ENCODE peak calls at places on chromosomes 1 and 21, in ten cellular contexts. One of them, this sample, is unnamed.

GRCh38 chr1:51325878-51326755 is 4.2 kb downstream of the TTC39A start:
- DNase-seq in PC-3: no peak
- DNase-seq in upper lobe of left lung: no peak
- DNase-seq in activated T-helper 9 cell treated with anti-CD3 and anti-CD28 coated beads, Interleukin-2, amount 50 U/mL, for 16 hours: no peak
- DNase-seq in choroid plexus epithelial cell: no peak
- DNase-seq in NCI-H1436: no peak
- DNase-seq in NAMALWA: no peak
- DNase-seq in NCI-H187: no peak
- DNase-seq in T follicular helper cell: no peak
- DNase-seq in neural crest cell: no peak
- DNase-seq in this sample: no peak

GRCh38 chr1:40783001-40783905 is at the start of gene KCNQ4:
- DNase-seq in NCI-H1436: peak
- DNase-seq in activated T-helper 9 cell treated with anti-CD3 and anti-CD28 coated beads, Interleukin-2, amount 50 U/mL, for 16 hours: no peak
- DNase-seq in NAMALWA: no peak
- DNase-seq in NCI-H187: no peak
- DNase-seq in neural crest cell: peak
- DNase-seq in choroid plexus epithelial cell: no peak
- DNase-seq in PC-3: peak
- DNase-seq in T follicular helper cell: no peak
- DNase-seq in upper lobe of left lung: peak
- DNase-seq in this sample: no peak

GRCh38 chr1:20192364-20192763 is 6.0 kb upstream of the PLA2G2C start:
- DNase-seq in NAMALWA: no peak
- DNase-seq in NCI-H187: no peak
- DNase-seq in neural crest cell: no peak
- DNase-seq in NCI-H1436: no peak
- DNase-seq in PC-3: peak
- DNase-seq in activated T-helper 9 cell treated with anti-CD3 and anti-CD28 coated beads, Interleukin-2, amount 50 U/mL, for 16 hours: no peak
- DNase-seq in upper lobe of left lung: no peak
- DNase-seq in T follicular helper cell: no peak
- DNase-seq in choroid plexus epithelial cell: peak
- DNase-seq in this sample: no peak

GRCh38 chr1:37691497-37692077 is 729 bp upstream of the CDCA8 start:
- DNase-seq in T follicular helper cell: no peak
- DNase-seq in NAMALWA: peak
- DNase-seq in neural crest cell: peak
- DNase-seq in NCI-H1436: no peak
- DNase-seq in upper lobe of left lung: peak
- DNase-seq in NCI-H187: no peak
- DNase-seq in choroid plexus epithelial cell: peak
- DNase-seq in activated T-helper 9 cell treated with anti-CD3 and anti-CD28 coated beads, Interleukin-2, amount 50 U/mL, for 16 hours: peak
- DNase-seq in PC-3: peak
- DNase-seq in this sample: no peak

GRCh38 chr1:3323021-3323790 is 131.3 kb upstream of the ARHGEF16 start:
- DNase-seq in neural crest cell: no peak
- DNase-seq in NCI-H1436: no peak
- DNase-seq in T follicular helper cell: no peak
- DNase-seq in NAMALWA: no peak
- DNase-seq in NCI-H187: no peak
- DNase-seq in activated T-helper 9 cell treated with anti-CD3 and anti-CD28 coated beads, Interleukin-2, amount 50 U/mL, for 16 hours: no peak
- DNase-seq in upper lobe of left lung: peak
- DNase-seq in PC-3: no peak
- DNase-seq in choroid plexus epithelial cell: no peak
- DNase-seq in this sample: no peak

GRCh38 chr21:17387030-17387617 is 125.7 kb upstream of the CXADR start:
- DNase-seq in NAMALWA: peak
- DNase-seq in NCI-H187: peak
- DNase-seq in T follicular helper cell: peak
- DNase-seq in choroid plexus epithelial cell: peak
- DNase-seq in upper lobe of left lung: peak
- DNase-seq in PC-3: peak
- DNase-seq in activated T-helper 9 cell treated with anti-CD3 and anti-CD28 coated beads, Interleukin-2, amount 50 U/mL, for 16 hours: no peak
- DNase-seq in neural crest cell: peak
- DNase-seq in NCI-H1436: peak
- DNase-seq in this sample: peak

GRCh38 chr1:181423301-181423918 is 59.9 kb upstream of the CACNA1E start:
- DNase-seq in PC-3: peak
- DNase-seq in neural crest cell: peak
- DNase-seq in NCI-H1436: peak
- DNase-seq in NAMALWA: peak
- DNase-seq in choroid plexus epithelial cell: peak
- DNase-seq in NCI-H187: peak
- DNase-seq in activated T-helper 9 cell treated with anti-CD3 and anti-CD28 coated beads, Interleukin-2, amount 50 U/mL, for 16 hours: no peak
- DNase-seq in upper lobe of left lung: peak
- DNase-seq in T follicular helper cell: peak
- DNase-seq in this sample: peak

GRCh38 chr1:56576880-56577858 is 2.2 kb downstream of the PLPP3 start:
- DNase-seq in upper lobe of left lung: no peak
- DNase-seq in T follicular helper cell: no peak
- DNase-seq in choroid plexus epithelial cell: peak
- DNase-seq in NCI-H187: no peak
- DNase-seq in NAMALWA: peak
- DNase-seq in activated T-helper 9 cell treated with anti-CD3 and anti-CD28 coated beads, Interleukin-2, amount 50 U/mL, for 16 hours: no peak
- DNase-seq in PC-3: peak
- DNase-seq in NCI-H1436: no peak
- DNase-seq in neural crest cell: no peak
- DNase-seq in this sample: no peak

GRCh38 chr21:32844653-32845443 is 73.3 kb upstream of the PAXBP1 start:
- DNase-seq in activated T-helper 9 cell treated with anti-CD3 and anti-CD28 coated beads, Interleukin-2, amount 50 U/mL, for 16 hours: no peak
- DNase-seq in NCI-H187: no peak
- DNase-seq in NAMALWA: peak
- DNase-seq in neural crest cell: no peak
- DNase-seq in PC-3: peak
- DNase-seq in choroid plexus epithelial cell: peak
- DNase-seq in T follicular helper cell: no peak
- DNase-seq in upper lobe of left lung: no peak
- DNase-seq in NCI-H1436: no peak
- DNase-seq in this sample: no peak

GRCh38 chr1:152029144-152029936 is 7.5 kb downstream of the S100A11 start:
- DNase-seq in choroid plexus epithelial cell: peak
- DNase-seq in NCI-H187: no peak
- DNase-seq in NCI-H1436: no peak
- DNase-seq in PC-3: no peak
- DNase-seq in neural crest cell: no peak
- DNase-seq in activated T-helper 9 cell treated with anti-CD3 and anti-CD28 coated beads, Interleukin-2, amount 50 U/mL, for 16 hours: no peak
- DNase-seq in NAMALWA: no peak
- DNase-seq in upper lobe of left lung: no peak
- DNase-seq in T follicular helper cell: no peak
- DNase-seq in this sample: no peak

GRCh38 chr1:154442006-154442740 is 37.0 kb downstream of the IL6R start:
- DNase-seq in upper lobe of left lung: no peak
- DNase-seq in NCI-H1436: no peak
- DNase-seq in activated T-helper 9 cell treated with anti-CD3 and anti-CD28 coated beads, Interleukin-2, amount 50 U/mL, for 16 hours: no peak
- DNase-seq in choroid plexus epithelial cell: no peak
- DNase-seq in NCI-H187: no peak
- DNase-seq in neural crest cell: no peak
- DNase-seq in NAMALWA: peak
- DNase-seq in PC-3: peak
- DNase-seq in T follicular helper cell: no peak
- DNase-seq in this sample: no peak

GRCh38 chr1:51270751-51271150 is 34.7 kb downstream of the RNF11 start:
- DNase-seq in NCI-H1436: no peak
- DNase-seq in upper lobe of left lung: no peak
- DNase-seq in choroid plexus epithelial cell: peak
- DNase-seq in activated T-helper 9 cell treated with anti-CD3 and anti-CD28 coated beads, Interleukin-2, amount 50 U/mL, for 16 hours: no peak
- DNase-seq in PC-3: no peak
- DNase-seq in NAMALWA: no peak
- DNase-seq in T follicular helper cell: no peak
- DNase-seq in neural crest cell: no peak
- DNase-seq in NCI-H187: no peak
- DNase-seq in this sample: no peak

GRCh38 chr1:72498393-72498792 is 216.1 kb upstream of the NEGR1 start:
- DNase-seq in activated T-helper 9 cell treated with anti-CD3 and anti-CD28 coated beads, Interleukin-2, amount 50 U/mL, for 16 hours: no peak
- DNase-seq in T follicular helper cell: no peak
- DNase-seq in NCI-H1436: no peak
- DNase-seq in NAMALWA: no peak
- DNase-seq in choroid plexus epithelial cell: peak
- DNase-seq in NCI-H187: no peak
- DNase-seq in upper lobe of left lung: no peak
- DNase-seq in neural crest cell: no peak
- DNase-seq in PC-3: no peak
- DNase-seq in this sample: no peak

GRCh38 chr21:41361786-41362604 is at the start of gene MX2:
- DNase-seq in NCI-H1436: peak
- DNase-seq in upper lobe of left lung: peak
- DNase-seq in PC-3: peak
- DNase-seq in NCI-H187: peak
- DNase-seq in NAMALWA: peak
- DNase-seq in choroid plexus epithelial cell: peak
- DNase-seq in activated T-helper 9 cell treated with anti-CD3 and anti-CD28 coated beads, Interleukin-2, amount 50 U/mL, for 16 hours: peak
- DNase-seq in neural crest cell: no peak
- DNase-seq in T follicular helper cell: peak
- DNase-seq in this sample: no peak